ENCODE peak calls at places on chromosomes 7 and 10, in six cellular contexts. S is psoas muscle, R is astrocyte, W is H1, C is tibial artery, G is foreskin fibroblast. D is an unnamed sample.
A peak's percentile ranks its signal among the peaks of the same experiment; 100 is the strongest.

GRCh38 chr7:28017372-28017771 is 163.2 kb downstream of the JAZF1 start:
- DNase-seq in R (peak; percentile 67), W (no peak), G (peak; percentile 63), C (no peak), S (no peak), D (peak; percentile 38)

GRCh38 chr7:142298009-142298408 is 40.2 kb upstream of the PRSS58 start:
- DNase-seq in G (no peak), R (no peak), W (peak; percentile 31), S (no peak), C (no peak), D (peak; percentile 23)

GRCh38 chr7:43325595-43325994 is 213.1 kb downstream of the HECW1 start:
- DNase-seq in G (no peak), W (no peak), C (no peak), R (no peak), S (no peak), D (no peak)

GRCh38 chr10:62666264-62666663 is 138.3 kb upstream of the ADO start:
- DNase-seq in W (no peak), G (no peak), S (no peak), R (no peak), C (no peak), D (no peak)

GRCh38 chr10:59808896-59809643 is 55.8 kb upstream of the MRLN start:
- DNase-seq in G (peak; percentile 59), S (peak; percentile 78), W (peak; percentile 43), C (peak; percentile 66), R (peak; percentile 38), D (peak; percentile 61)

GRCh38 chr10:36366843-36367242 is 724.7 kb upstream of the FZD8 start:
- DNase-seq in S (no peak), G (no peak), W (no peak), C (no peak), R (peak; percentile 11), D (no peak)

GRCh38 chr10:614772-615582 is 74.5 kb downstream of the DIP2C start:
- DNase-seq in W (no peak), R (peak; percentile 48), S (peak; percentile 65), C (no peak), G (peak; percentile 69), D (no peak)

GRCh38 chr7:148385009-148385682 is 205.4 kb upstream of the C7orf33 start:
- DNase-seq in W (no peak), S (no peak), C (no peak), R (no peak), G (no peak), D (no peak)

GRCh38 chr7:50309736-50310135 is 5.2 kb downstream of the IKZF1 start:
- DNase-seq in R (no peak), C (no peak), S (no peak), W (no peak), G (no peak), D (no peak)

GRCh38 chr7:424301-424935 is 95.2 kb downstream of the PDGFA start:
- DNase-seq in G (no peak), W (no peak), R (no peak), C (no peak), S (no peak), D (no peak)

GRCh38 chr7:28618383-28618782 is 206.1 kb downstream of the CREB5 start:
- DNase-seq in W (no peak), S (no peak), C (no peak), G (no peak), R (no peak), D (no peak)

GRCh38 chr7:76364198-76364584 is 5.4 kb upstream of the YWHAG start:
- DNase-seq in S (no peak), W (no peak), G (peak; percentile 79), R (peak; percentile 70), C (peak; percentile 44), D (peak; percentile 74)

GRCh38 chr10:86958109-86958830 is at the start of gene SNCG:
- DNase-seq in C (peak; percentile 43), S (no peak), W (no peak), G (peak; percentile 51), R (no peak), D (no peak)

GRCh38 chr10:119494224-119495060 is 48.1 kb downstream of the RGS10 start:
- DNase-seq in R (peak; percentile 18), G (peak; percentile 65), C (peak; percentile 41), S (no peak), W (no peak), D (no peak)

GRCh38 chr7:53350241-53350640 is 314.8 kb downstream of the POM121L12 start:
- DNase-seq in S (no peak), R (no peak), C (no peak), W (peak; percentile 41), G (no peak), D (no peak)

GRCh38 chr10:14820010-14820774 is 17.6 kb downstream of the CDNF start:
- DNase-seq in R (peak; percentile 90), C (no peak), S (no peak), G (peak; percentile 94), W (no peak), D (peak; percentile 82)

GRCh38 chr7:157493776-157494175 is 157.0 kb downstream of the DNAJB6 start:
- DNase-seq in S (no peak), G (no peak), R (no peak), W (no peak), C (peak; percentile 11), D (no peak)

GRCh38 chr10:3892440-3893101 is 107.6 kb upstream of the KLF6 start:
- DNase-seq in S (no peak), R (peak; percentile 66), G (no peak), C (no peak), W (no peak), D (peak; percentile 55)

GRCh38 chr10:97010695-97011206 is 175.0 kb downstream of the SLIT1 start:
- DNase-seq in C (no peak), R (no peak), S (no peak), W (no peak), G (no peak), D (no peak)

GRCh38 chr7:37943905-37944736 is 23.7 kb downstream of the EPDR1 start:
- DNase-seq in R (peak; percentile 21), G (no peak), C (no peak), S (no peak), W (no peak), D (peak; percentile 18)

GRCh38 chr10:70265032-70265689 is 18.6 kb downstream of the NPFFR1 start:
- DNase-seq in W (peak; percentile 57), S (no peak), G (peak; percentile 19), C (no peak), R (no peak), D (peak; percentile 6)

GRCh38 chr10:21278491-21279216 is 246.8 kb downstream of the SKIDA1 start:
- DNase-seq in C (peak; percentile 97), G (peak; percentile 96), R (peak; percentile 80), W (peak; percentile 94), S (peak; percentile 89), D (peak; percentile 96)

GRCh38 chr10:38093816-38094157 is 350 bp upstream of the ZNF37A start:
- DNase-seq in C (no peak), G (no peak), W (no peak), S (no peak), R (peak; percentile 3), D (no peak)

GRCh38 chr10:45442670-45443069 is 68.7 kb downstream of the ALOX5 start:
- DNase-seq in S (no peak), R (no peak), C (no peak), G (no peak), W (no peak), D (no peak)

GRCh38 chr7:125061776-125062397 is 132.3 kb upstream of the POT1 start:
- DNase-seq in S (no peak), W (no peak), R (peak; percentile 56), C (no peak), G (peak; percentile 22), D (peak; percentile 70)

GRCh38 chr10:50990568-50991495 is 83.5 kb upstream of the PRKG1 start:
- DNase-seq in C (peak; percentile 80), R (peak; percentile 67), W (no peak), G (peak; percentile 87), S (peak; percentile 51), D (peak; percentile 92)

GRCh38 chr7:30159698-30160143 is 24.9 kb downstream of the MTURN start:
- DNase-seq in G (peak; percentile 52), W (no peak), S (no peak), C (no peak), R (peak; percentile 30), D (peak; percentile 40)

GRCh38 chr10:51244739-51245138 is 170.5 kb downstream of the PRKG1 start:
- DNase-seq in W (no peak), S (no peak), C (no peak), R (peak; percentile 92), G (peak; percentile 78), D (peak; percentile 71)

GRCh38 chr10:7512487-7512886 is 101.7 kb upstream of the SFMBT2 start:
- DNase-seq in S (no peak), G (no peak), W (no peak), C (no peak), R (no peak), D (no peak)

GRCh38 chr7:100886142-100886935 is 3.2 kb downstream of the UFSP1 start:
- DNase-seq in R (no peak), C (no peak), S (no peak), W (no peak), G (peak; percentile 8), D (no peak)

GRCh38 chr7:139523988-139524815 is 717 bp downstream of the CLEC2L start:
- DNase-seq in W (no peak), G (no peak), S (no peak), C (no peak), R (no peak), D (no peak)
- H3K4me3 ChIP-seq in W (no peak overlapping the region), G (no peak overlapping the region), S (peak overlapping the region; percentile 52), C (no peak overlapping the region), R (no peak overlapping the region), D (no peak overlapping the region)

GRCh38 chr10:75910032-75910431 is 478.6 kb downstream of the LRMDA start:
- DNase-seq in W (no peak), R (peak; percentile 6), C (no peak), S (no peak), G (peak; percentile 53), D (peak; percentile 66)
- TF ChIP-seq CTCF in W (no peak), R (peak; percentile 54), C (peak; percentile 89), S (peak; percentile 43), G (peak; percentile 35), D (peak; percentile 51)

DNA sequence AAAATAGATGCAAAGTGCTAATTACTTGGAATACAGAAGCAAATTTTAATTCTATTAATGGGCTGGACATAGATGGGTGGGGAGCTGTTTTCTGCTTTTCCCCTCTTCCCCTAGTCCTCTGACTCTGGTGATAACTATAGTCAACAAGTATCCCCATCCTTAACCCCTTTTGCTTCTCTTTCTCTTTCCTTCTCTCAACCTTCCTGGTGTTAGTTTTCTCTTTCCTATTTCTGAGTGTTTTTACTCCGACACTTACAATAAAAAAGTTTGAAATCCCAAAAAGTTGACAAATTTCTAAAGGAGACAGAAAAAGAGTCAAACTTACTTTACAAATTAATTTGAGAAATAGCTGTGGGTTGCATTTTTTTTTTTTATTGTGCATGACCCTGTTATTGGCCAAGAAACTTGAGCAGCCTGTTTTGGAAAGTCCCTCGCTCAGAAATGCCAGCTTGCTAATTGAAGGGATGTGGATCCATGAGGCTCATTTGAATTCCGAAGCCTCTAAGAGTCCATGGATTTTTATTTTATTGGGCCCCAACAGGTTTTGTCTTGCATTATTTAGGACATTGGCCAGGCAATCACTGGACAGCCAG is 2.4 kb downstream of the FAS start:
- DNase-seq in R (peak; percentile 50), S (no peak), C (no peak), G (peak; percentile 65), W (no peak), D (peak; percentile 73)
- H3K4me3 ChIP-seq in R (no peak overlapping the region), S (peak overlapping the region; percentile 92), C (peak overlapping the region; percentile 77), G (peak overlapping the region; percentile 86), W (no peak overlapping the region), D (peak overlapping the region; percentile 98)

DNA sequence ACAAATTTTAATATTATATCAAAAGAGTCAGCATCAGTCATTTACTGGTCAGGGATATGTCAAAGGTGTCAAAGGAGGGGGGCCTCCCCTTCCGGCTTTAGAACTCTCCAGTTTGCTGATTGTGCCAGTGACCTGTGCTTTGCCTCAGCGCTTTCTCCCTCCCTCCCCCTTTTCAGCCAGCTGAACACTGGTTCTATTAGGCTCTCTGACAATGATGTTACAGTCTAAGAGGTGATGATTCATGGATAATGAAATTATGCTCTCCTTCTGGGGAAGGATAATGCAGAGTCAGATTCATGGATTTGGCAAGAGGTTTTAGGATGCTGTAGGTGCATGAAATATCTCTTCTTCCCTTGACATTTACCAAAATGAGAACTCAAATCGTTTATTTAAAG is 6.1 kb downstream of the LRRTM3 start:
- DNase-seq in C (no peak), S (no peak), R (no peak), W (no peak), G (no peak), D (peak; percentile 5)
- TF ChIP-seq CTCF in C (no peak), S (no peak), R (no peak), W (no peak), G (no peak), D (no peak)